ENCODE peak calls at places on chromosome 6, in five cellular contexts. H, S, G, M and R are unnamed samples.

GRCh38 chr6:15948930-15949900 is 179.7 kb upstream of the MYLIP start:
- DNase-seq in H (peak; percentile 75), S (no peak), G (no peak), M (no peak), R (peak; percentile 63)

GRCh38 chr6:130303436-130303835 is 62.4 kb upstream of the TMEM200A start:
- DNase-seq in H (no peak), S (no peak), G (peak; percentile 52), M (no peak), R (no peak)

GRCh38 chr6:40341726-40342125 is 245.4 kb downstream of the LRFN2 start:
- DNase-seq in H (no peak), S (no peak), G (no peak), M (no peak), R (no peak)

GRCh38 chr6:27892596-27893058 is 19.6 kb downstream of the OR2B2 start:
- DNase-seq in H (no peak), S (no peak), G (no peak), M (no peak), R (no peak)

GRCh38 chr6:35427851-35428321 is 24.3 kb upstream of the FANCE start:
- DNase-seq in H (no peak), S (no peak), G (no peak), M (no peak), R (no peak)

GRCh38 chr6:97819680-97820079 is 536.7 kb upstream of the MMS22L start:
- DNase-seq in H (no peak), S (no peak), G (no peak), M (no peak), R (no peak)

GRCh38 chr6:170284126-170284773 is 6.6 kb downstream of the DLL1 start:
- DNase-seq in H (no peak), S (no peak), G (no peak), M (no peak), R (peak; percentile 48)

GRCh38 chr6:54647301-54647664 is 199.3 kb upstream of the FAM83B start:
- DNase-seq in H (no peak), S (no peak), G (no peak), M (no peak), R (no peak)

GRCh38 chr6:123901441-123901840 is 97.8 kb downstream of the NKAIN2 start:
- DNase-seq in H (no peak), S (no peak), G (no peak), M (no peak), R (no peak)

GRCh38 chr6:85273870-85274269 is 176.0 kb upstream of the NT5E start:
- DNase-seq in H (no peak), S (no peak), G (no peak), M (no peak), R (no peak)

GRCh38 chr6:37309059-37309458 is 44.7 kb upstream of the RNF8 start:
- DNase-seq in H (no peak), S (no peak), G (no peak), M (no peak), R (no peak)
- H3K36me3 ChIP-seq in H (peaks cover 6% of the 10 kb centered on the region), S (no peaks in the 10 kb centered on the region), G (peaks cover 9% of the 10 kb centered on the region), M (peaks cover 23% of the 10 kb centered on the region), R (peaks cover 24% of the 10 kb centered on the region)

DNA sequence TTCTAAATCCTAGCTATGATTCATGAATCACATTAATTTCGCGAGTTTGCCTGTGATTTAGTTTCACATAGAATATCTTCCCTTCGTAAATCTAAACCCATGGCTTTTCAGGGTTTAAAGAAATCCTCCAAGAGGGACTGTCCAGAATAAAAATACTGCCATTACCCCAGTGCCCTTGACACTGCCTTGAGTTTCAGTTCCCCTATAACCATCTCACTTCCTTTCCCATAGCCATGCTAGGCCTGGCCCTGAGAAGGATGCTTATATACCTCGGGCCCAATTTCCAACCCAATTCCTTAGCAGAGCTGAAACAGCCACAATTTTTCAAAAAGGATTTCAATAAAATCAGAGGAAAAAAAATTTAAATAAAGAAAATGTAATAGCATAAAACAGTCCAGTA is 697.3 kb downstream of the FRK start:
- DNase-seq in H (no peak), S (no peak), G (no peak), M (no peak), R (no peak)
- H3K36me3 ChIP-seq in H (no peaks in the 10 kb centered on the region), S (no peaks in the 10 kb centered on the region), G (no peaks in the 10 kb centered on the region), M (no peaks in the 10 kb centered on the region), R (no peaks in the 10 kb centered on the region)

GRCh38 chr6:52500268-52501129 is 76.4 kb downstream of the TRAM2 start:
- DNase-seq in H (no peak), S (no peak), G (no peak), M (no peak), R (no peak)

GRCh38 chr6:52499681-52500239 is 77.1 kb downstream of the TRAM2 start:
- DNase-seq in H (no peak), S (no peak), G (no peak), M (no peak), R (no peak)

GRCh38 chr6:52497652-52498408 is 77.7 kb downstream of the EFHC1 start:
- DNase-seq in H (no peak), S (no peak), G (no peak), M (no peak), R (no peak)

GRCh38 chr6:52499026-52499425 is 77.8 kb downstream of the TRAM2 start:
- DNase-seq in H (no peak), S (no peak), G (no peak), M (no peak), R (no peak)

DNA sequence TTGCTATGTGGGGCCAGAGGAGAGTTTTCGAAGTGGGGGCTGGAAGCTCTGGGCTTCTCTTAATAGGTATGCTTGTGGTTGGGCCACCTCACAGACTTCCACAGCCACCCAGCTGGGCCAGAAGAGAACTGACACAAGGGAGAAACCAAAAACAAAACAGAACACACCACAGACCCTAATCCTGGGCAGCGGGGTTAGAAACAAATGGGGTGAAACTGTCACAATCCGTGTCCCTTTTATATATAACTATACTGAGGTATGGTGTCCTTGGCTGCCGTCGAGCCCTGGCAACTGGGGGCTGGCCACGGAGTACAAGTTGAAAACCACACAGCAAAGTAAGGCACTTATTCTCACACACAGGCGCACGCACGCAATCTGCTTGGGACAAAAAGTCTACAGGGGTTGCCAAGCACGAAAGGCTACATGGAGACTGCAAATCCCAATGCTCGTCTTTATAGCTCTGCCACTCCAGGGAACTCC is 78.3 kb downstream of the TRAM2 start:
- DNase-seq in H (no peak), S (no peak), G (no peak), M (no peak), R (no peak)
- H3K36me3 ChIP-seq in H (no peaks in the 10 kb centered on the region), S (no peaks in the 10 kb centered on the region), G (peaks cover 21% of the 10 kb centered on the region), M (peaks cover 14% of the 10 kb centered on the region), R (peaks cover 12% of the 10 kb centered on the region)

DNA sequence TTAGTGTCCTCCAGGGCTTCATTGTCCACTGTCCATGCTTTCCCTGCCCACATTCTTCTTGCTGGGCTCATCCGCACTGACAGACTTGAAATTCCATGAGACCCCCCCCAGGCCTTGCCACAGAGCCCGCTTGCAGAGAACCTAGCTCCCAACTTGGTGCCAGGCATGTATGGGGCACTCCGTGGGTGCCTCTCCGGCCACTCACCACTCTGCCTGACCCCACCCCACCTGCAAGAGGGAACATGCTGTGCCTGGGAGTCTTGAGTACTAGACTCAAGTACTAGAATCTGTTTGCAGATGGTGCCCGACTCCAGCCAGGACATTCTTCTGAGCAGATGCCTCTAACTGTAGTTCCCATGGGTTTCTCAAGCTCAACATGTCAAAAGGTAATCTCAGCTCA is 47.9 kb downstream of the TRERF1 start:
- DNase-seq in H (no peak), S (no peak), G (no peak), M (no peak), R (no peak)
- H3K36me3 ChIP-seq in H (no peaks in the 10 kb centered on the region), S (no peaks in the 10 kb centered on the region), G (no peaks in the 10 kb centered on the region), M (no peaks in the 10 kb centered on the region), R (no peaks in the 10 kb centered on the region)

GRCh38 chr6:10617008-10617696 is 77.3 kb downstream of the C6orf52 start:
- DNase-seq in H (no peak), S (no peak), G (no peak), M (no peak), R (peak; percentile 67)

GRCh38 chr6:10621847-10622246 is 72.6 kb downstream of the C6orf52 start:
- DNase-seq in H (no peak), S (no peak), G (no peak), M (no peak), R (no peak)

GRCh38 chr6:10618409-10618808 is 76.0 kb downstream of the C6orf52 start:
- DNase-seq in H (no peak), S (no peak), G (no peak), M (no peak), R (no peak)

GRCh38 chr6:10626154-10626741 is 68.2 kb downstream of the C6orf52 start:
- DNase-seq in H (no peak), S (no peak), G (no peak), M (no peak), R (no peak)

DNA sequence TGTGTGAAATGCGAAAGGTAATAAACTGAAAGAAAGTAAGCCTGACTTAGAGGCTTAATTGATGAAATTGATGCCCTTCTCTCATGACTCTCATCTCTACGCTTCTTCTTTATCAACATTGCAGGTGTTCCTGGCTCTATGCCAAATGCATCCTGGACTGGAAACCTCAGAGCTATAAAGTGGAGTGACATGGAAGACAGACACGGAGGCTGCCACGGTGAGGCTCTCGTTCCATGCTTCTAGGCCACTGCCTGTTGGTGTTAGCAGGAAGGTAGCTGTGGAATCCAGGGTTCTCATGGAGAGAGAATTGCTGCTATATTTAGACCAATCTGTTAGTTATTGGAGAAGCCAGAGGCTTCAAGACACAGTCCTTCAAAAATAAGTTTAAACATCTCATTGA is 73.2 kb downstream of the C6orf52 start:
- DNase-seq in H (peak; percentile 10), S (no peak), G (no peak), M (no peak), R (no peak)
- H3K36me3 ChIP-seq in H (no peaks in the 10 kb centered on the region), S (no peaks in the 10 kb centered on the region), G (no peaks in the 10 kb centered on the region), M (peaks cover 4% of the 10 kb centered on the region), R (peaks cover 3% of the 10 kb centered on the region)

GRCh38 chr6:111667921-111668320 is 62.2 kb upstream of the TRAF3IP2 start:
- DNase-seq in H (no peak), S (no peak), G (no peak), M (no peak), R (no peak)
- H3K36me3 ChIP-seq in H (no peaks in the 10 kb centered on the region), S (no peaks in the 10 kb centered on the region), G (peaks cover 4% of the 10 kb centered on the region), M (peaks cover 79% of the 10 kb centered on the region), R (peaks cover 11% of the 10 kb centered on the region)

DNA sequence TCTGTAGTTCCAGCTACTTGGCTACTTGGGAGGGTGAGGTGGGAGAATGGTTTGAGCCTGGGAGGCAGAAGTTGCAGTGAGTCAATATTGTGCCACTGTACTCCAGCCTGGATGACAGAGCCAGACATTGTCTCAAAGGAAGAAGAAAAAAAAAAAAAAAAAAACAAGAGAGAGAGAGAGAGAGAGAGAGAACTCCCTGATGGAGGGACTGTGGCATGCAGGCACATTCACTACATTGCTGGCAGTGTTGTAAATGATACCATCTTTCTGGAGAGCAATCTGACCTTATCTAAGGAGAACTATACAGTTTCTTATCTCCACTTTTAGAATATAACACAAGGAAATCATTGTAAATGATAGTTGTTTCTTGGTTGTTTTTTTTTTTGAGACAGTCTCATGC is 85.1 kb downstream of the MDN1 start:
- DNase-seq in H (no peak), S (no peak), G (no peak), M (no peak), R (no peak)
- H3K36me3 ChIP-seq in H (peaks cover 6% of the 10 kb centered on the region), S (no peaks in the 10 kb centered on the region), G (peaks cover 10% of the 10 kb centered on the region), M (peaks cover 41% of the 10 kb centered on the region), R (peaks cover 69% of the 10 kb centered on the region)

GRCh38 chr6:151178373-151178772 is 61.4 kb upstream of the AKAP12 start:
- DNase-seq in H (no peak), S (no peak), G (no peak), M (no peak), R (no peak)
- H3K36me3 ChIP-seq in H (no peaks in the 10 kb centered on the region), S (no peaks in the 10 kb centered on the region), G (no peaks in the 10 kb centered on the region), M (no peaks in the 10 kb centered on the region), R (no peaks in the 10 kb centered on the region)